ENCODE peak calls at places on chromosome 13, in nine cellular contexts. S, X, O, Y, K, I, D, C and H are unnamed samples.

GRCh38 chr13:80742027-80742426 is 401.1 kb upstream of the SPRY2 start:
- DNase-seq in D (no peak), O (no peak), X (no peak), Y (no peak), C (no peak), S (no peak), K (no peak), I (no peak), H (no peak)

GRCh38 chr13:22091222-22091970 is 420.5 kb downstream of the FGF9 start:
- DNase-seq in D (no peak), X (no peak), O (no peak), C (no peak), K (peak; percentile 53), S (peak; percentile 18), Y (no peak), I (no peak), H (no peak)

GRCh38 chr13:40272776-40273139 is 393.7 kb downstream of the FOXO1 start:
- DNase-seq in Y (no peak), K (no peak), O (peak; percentile 19), S (no peak), C (no peak), D (no peak), X (no peak), I (no peak), H (no peak)

GRCh38 chr13:30477346-30478235 is 11.9 kb upstream of the HMGB1 start:
- DNase-seq in X (no peak), S (no peak), K (no peak), Y (no peak), D (no peak), C (no peak), I (no peak), O (no peak), H (no peak)

GRCh38 chr13:75705395-75705794 is 69.3 kb downstream of the LMO7 start:
- DNase-seq in X (no peak), Y (no peak), O (no peak), D (no peak), C (no peak), S (no peak), I (no peak), K (no peak), H (no peak)

GRCh38 chr13:78247362-78247761 is 328.7 kb upstream of the EDNRB start:
- DNase-seq in I (no peak), Y (no peak), S (no peak), K (no peak), X (no peak), O (no peak), C (no peak), D (no peak), H (no peak)

GRCh38 chr13:86918682-86919081 is 752.5 kb upstream of the SLITRK5 start:
- DNase-seq in Y (no peak), X (no peak), S (no peak), O (no peak), C (no peak), K (no peak), D (no peak), I (no peak), H (no peak)

GRCh38 chr13:46552302-46552680 is 679 bp upstream of the LRCH1 start:
- DNase-seq in I (peak; percentile 26), C (peak; percentile 46), K (peak; percentile 23), O (no peak), X (no peak), Y (no peak), S (no peak), D (no peak), H (no peak)

GRCh38 chr13:31846984-31847752 is 107.8 kb downstream of the RXFP2 start:
- DNase-seq in C (peak; percentile 21), D (no peak), S (no peak), I (no peak), X (no peak), Y (no peak), K (no peak), O (no peak), H (no peak)

GRCh38 chr13:55302568-55302967 is 1838.2 kb upstream of the PRR20A start:
- DNase-seq in Y (no peak), O (no peak), I (no peak), S (no peak), C (no peak), D (no peak), X (no peak), K (no peak), H (no peak)

GRCh38 chr13:33251131-33251629 is 34.4 kb downstream of the STARD13 start:
- DNase-seq in O (peak; percentile 50), X (no peak), D (no peak), Y (no peak), C (no peak), S (no peak), K (peak; percentile 36), I (no peak), H (no peak)

GRCh38 chr13:84946144-84946543 is 853.1 kb downstream of the SLITRK6 start:
- DNase-seq in D (no peak), X (no peak), C (no peak), S (no peak), O (no peak), I (no peak), Y (no peak), K (no peak), H (no peak)

GRCh38 chr13:30108913-30109237 is 198.5 kb downstream of the KATNAL1 start:
- DNase-seq in K (no peak), I (peak; percentile 93), C (peak; percentile 94), D (no peak), X (no peak), S (no peak), Y (no peak), O (peak; percentile 84), H (no peak)

GRCh38 chr13:74070513-74070912 is 63.7 kb downstream of the KLF12 start:
- DNase-seq in I (no peak), Y (no peak), C (no peak), D (no peak), X (no peak), K (no peak), O (no peak), S (no peak), H (no peak)

GRCh38 chr13:87674143-87674772 is 3.1 kb downstream of the SLITRK5 start:
- DNase-seq in I (no peak), C (no peak), D (no peak), O (no peak), Y (peak; percentile 30), K (no peak), S (no peak), X (no peak), H (no peak)

GRCh38 chr13:25753976-25754375 is 297.8 kb downstream of the SHISA2 start:
- DNase-seq in C (no peak), I (no peak), X (no peak), Y (no peak), K (no peak), S (no peak), O (no peak), D (no peak), H (no peak)

GRCh38 chr13:27797228-27797624 is 4.9 kb downstream of the GSX1 start:
- DNase-seq in S (no peak), X (no peak), C (no peak), O (no peak), D (no peak), I (no peak), Y (peak; percentile 64), K (no peak), H (no peak)

GRCh38 chr13:46893820-46894533 is 2.9 kb downstream of the HTR2A start:
- DNase-seq in I (peak; percentile 66), S (peak; percentile 52), O (peak; percentile 52), K (peak; percentile 78), C (peak; percentile 68), Y (peak; percentile 71), D (peak; percentile 44), X (peak; percentile 12), H (no peak)

DNA sequence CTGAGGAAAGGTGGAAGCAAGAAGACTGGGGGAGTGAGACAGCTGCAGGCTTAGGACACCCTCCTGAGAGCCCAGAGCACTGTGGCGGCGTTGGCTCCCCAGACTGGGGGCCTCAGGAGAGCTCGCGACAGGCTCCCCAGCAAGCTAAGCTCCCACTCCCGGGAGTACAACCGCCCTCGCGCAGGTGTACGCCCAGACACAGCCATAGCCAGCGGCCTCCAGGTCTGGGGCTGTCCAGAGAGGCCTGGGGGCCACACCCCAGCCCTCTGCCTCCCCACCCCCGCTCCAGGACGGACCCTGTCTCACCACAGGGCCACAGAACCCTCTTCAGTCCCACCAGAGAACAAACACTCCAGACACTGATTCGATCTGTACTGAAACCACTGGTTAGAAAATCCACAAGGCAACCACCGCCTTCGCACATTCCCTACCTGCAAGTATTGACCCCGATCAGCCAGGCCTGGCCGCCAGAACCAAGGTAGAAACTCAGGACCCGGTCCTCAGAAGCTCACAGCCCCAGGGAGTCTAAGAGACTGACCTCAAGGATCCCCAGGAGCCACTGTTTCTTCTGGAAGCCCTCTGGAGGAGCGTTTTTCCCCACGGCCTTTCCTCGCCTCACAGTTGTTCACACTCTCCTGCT is 16.3 kb downstream of the ZIC5 start:
- DNase-seq in X (no peak), D (no peak), I (no peak), Y (no peak), K (no peak), O (no peak), C (no peak), S (no peak), H (no peak)
- H3K27me3 ChIP-seq in X (peaks cover 93% of the 10 kb centered on the region), D (peaks cover 68% of the 10 kb centered on the region), I (peaks cover 99% of the 10 kb centered on the region), Y (no peaks in the 10 kb centered on the region), K (peaks cover 10% of the 10 kb centered on the region), O (peaks cover 13% of the 10 kb centered on the region), C (peaks cover 67% of the 10 kb centered on the region), S (peaks cover 20% of the 10 kb centered on the region), H (peaks cover 23% of the 10 kb centered on the region)

DNA sequence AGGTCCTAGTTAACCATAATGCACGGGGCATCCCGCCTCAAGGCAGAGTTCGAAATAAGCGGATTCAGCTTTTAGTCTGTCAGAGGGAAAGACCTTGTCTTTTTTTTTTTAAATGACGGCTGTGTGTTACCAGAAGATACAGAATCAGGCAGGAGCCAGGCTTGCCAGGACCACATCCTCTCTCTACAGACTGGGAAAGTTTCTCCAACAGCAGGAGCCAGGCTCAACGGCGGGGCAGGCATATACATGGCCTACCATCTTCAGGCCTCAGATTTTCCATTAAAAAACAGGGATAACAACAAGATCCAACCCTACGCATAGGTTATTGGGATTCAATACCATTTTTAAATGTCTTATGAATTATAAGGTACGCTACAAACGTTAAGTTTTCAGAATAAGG is 17.8 kb downstream of the IRS2 start:
- DNase-seq in D (no peak), C (no peak), S (no peak), O (no peak), Y (no peak), X (no peak), I (no peak), K (no peak), H (no peak)
- H3K27ac ChIP-seq in D (no peak overlapping the region), C (no peak overlapping the region), S (no peak overlapping the region), O (peak overlapping the region; percentile 3), Y (no peak overlapping the region), X (no peak overlapping the region), I (no peak overlapping the region), K (no peak overlapping the region), H (no peak overlapping the region)

DNA sequence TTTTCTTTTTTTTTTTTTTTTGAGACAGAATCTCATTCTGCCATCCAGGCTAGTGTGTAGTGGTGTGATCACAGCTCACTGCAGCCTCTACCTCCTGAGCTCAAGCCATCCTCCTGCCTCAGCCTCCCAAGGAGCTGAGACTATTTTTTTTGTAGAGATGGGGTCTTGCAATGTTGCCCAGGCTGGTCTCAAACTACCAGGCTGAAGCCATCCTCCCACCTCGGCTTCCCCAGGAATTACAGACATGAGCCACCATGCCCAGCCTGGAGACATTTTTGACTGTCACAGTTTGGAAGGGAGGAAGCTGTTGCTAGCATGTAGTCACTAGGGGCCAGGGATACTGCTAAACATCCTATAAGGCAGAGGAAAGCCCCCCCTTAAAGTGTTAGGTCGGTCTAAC is 23.9 kb downstream of the ZIC5 start:
- DNase-seq in S (no peak), K (no peak), D (no peak), Y (no peak), C (no peak), O (no peak), I (no peak), X (no peak), H (no peak)
- H3K27me3 ChIP-seq in S (no peaks in the 10 kb centered on the region), K (no peaks in the 10 kb centered on the region), D (peaks cover 25% of the 10 kb centered on the region), Y (no peaks in the 10 kb centered on the region), C (no peaks in the 10 kb centered on the region), O (peaks cover 27% of the 10 kb centered on the region), I (peaks cover 74% of the 10 kb centered on the region), X (peaks cover 58% of the 10 kb centered on the region), H (no peaks in the 10 kb centered on the region)

GRCh38 chr13:34411881-34412280 is 530.2 kb upstream of the NBEA start:
- DNase-seq in D (no peak), O (no peak), K (no peak), S (no peak), Y (no peak), I (no peak), X (no peak), C (no peak), H (no peak)
- H3K27ac ChIP-seq in D (no peak overlapping the region), O (no peak overlapping the region), K (no peak overlapping the region), S (no peak overlapping the region), Y (no peak overlapping the region), I (no peak overlapping the region), X (no peak overlapping the region), C (no peak overlapping the region), H (no peak overlapping the region)